ENCODE peak calls at places on chromosomes 7 and 10, in eight cellular contexts. N is endothelial cell; R is HT-29; W is skeletal muscle cell; Z is HFF-Myc; S is CD4-positive, alpha-beta T cell; U is neural progenitor cell; B is activated CD8-positive, alpha-beta memory T cell treated with anti-CD3 and anti-CD28 coated beads for 24 hours. L is an unnamed sample.

GRCh38 chr10:35781643-35782035 is 139.5 kb upstream of the FZD8 start:
- DNase-seq in W (no peak), B (no peak), Z (no peak), S (no peak), R (peak), N (peak), U (peak), L (peak)

GRCh38 chr10:8596929-8597472 is 542.5 kb downstream of the GATA3 start:
- DNase-seq in S (no peak), U (no peak), Z (no peak), B (no peak), N (no peak), R (no peak), W (no peak), L (no peak)

GRCh38 chr7:92797693-92798092 is 38.7 kb downstream of the CDK6 start:
- DNase-seq in N (no peak), S (no peak), B (no peak), Z (no peak), W (no peak), R (no peak), U (no peak), L (peak)

GRCh38 chr7:102412548-102412947 is 16.4 kb downstream of the PRKRIP1 start:
- DNase-seq in B (peak), U (peak), R (peak), W (no peak), Z (no peak), N (no peak), S (peak), L (peak)

GRCh38 chr10:82394987-82395386 is 520.0 kb downstream of the NRG3 start:
- DNase-seq in B (no peak), W (no peak), U (no peak), N (no peak), Z (no peak), R (no peak), S (no peak), L (no peak)

GRCh38 chr7:100222445-100223132 is 2.8 kb downstream of the PVRIG start:
- DNase-seq in U (no peak), B (no peak), R (no peak), Z (no peak), W (no peak), N (no peak), S (no peak), L (no peak)

GRCh38 chr10:132774905-132775863 is 10.8 kb downstream of the NKX6-2 start:
- DNase-seq in Z (no peak), N (no peak), U (no peak), B (no peak), W (no peak), R (peak), S (no peak), L (no peak)

GRCh38 chr7:33686001-33686591 is 219.2 kb upstream of the BMPER start:
- DNase-seq in U (peak), B (no peak), R (peak), N (no peak), W (peak), S (no peak), Z (no peak), L (no peak)

GRCh38 chr7:22591271-22591670 is 91.3 kb upstream of the STEAP1B start:
- DNase-seq in B (no peak), W (no peak), Z (no peak), S (no peak), U (no peak), R (no peak), N (no peak), L (no peak)

GRCh38 chr7:150974468-150975391 is 3.4 kb downstream of the KCNH2 start:
- DNase-seq in Z (no peak), U (peak), R (no peak), N (peak), S (peak), W (no peak), B (peak), L (peak)

L was measured in activated CD8-positive, alpha-beta T cell treated with anti-CD3 and anti-CD28 coated beads for 36 hours.